ENCODE peak calls at places on chromosomes 13 and 19, in six cellular contexts. B is HEK293T, X is HepG2, I is WTC11, M is K562, G is HCT116. K is an unnamed sample.

GRCh38 chr19:16895467-16896097 is 6.8 kb downstream of the F2RL3 start:
- DNase-seq in B (no peak), G (no peak), I (peak), M (no peak), X (no peak), K (no peak)

GRCh38 chr19:14073232-14073924 is 792 bp downstream of the MISP3 start:
- DNase-seq in G (no peak), X (no peak), I (peak), B (peak), M (peak), K (no peak)

GRCh38 chr19:662207-662961 is 630 bp downstream of the RNF126 start:
- DNase-seq in X (peak), G (no peak), B (peak), M (peak), I (peak), K (no peak)

GRCh38 chr13:33676700-33677048 is 141.3 kb upstream of the RFC3 start:
- DNase-seq in X (peak), M (no peak), I (no peak), G (no peak), B (peak), K (no peak)

GRCh38 chr19:41330946-41331678 is 21.1 kb downstream of the CCDC97 start:
- DNase-seq in X (no peak), B (no peak), I (peak), M (no peak), G (no peak), K (no peak)

GRCh38 chr19:748274-748598 is 2.7 kb upstream of the MISP start:
- DNase-seq in I (no peak), X (no peak), B (no peak), M (peak), G (no peak), K (no peak)

GRCh38 chr13:97710797-97711196 is 242.7 kb upstream of the IPO5 start:
- DNase-seq in M (no peak), I (no peak), X (no peak), G (no peak), B (no peak), K (no peak)

GRCh38 chr13:29170451-29171082 is 350.4 kb downstream of the MTUS2 start:
- DNase-seq in G (no peak), X (no peak), B (no peak), M (no peak), I (no peak), K (no peak)

GRCh38 chr19:728011-728410 is 19.3 kb downstream of the PALM start:
- DNase-seq in I (no peak), M (no peak), G (no peak), X (no peak), B (no peak), K (no peak)

GRCh38 chr13:41111454-41111853 is 21.1 kb downstream of the KBTBD6 start:
- DNase-seq in X (no peak), I (no peak), M (no peak), G (no peak), B (no peak), K (no peak)
- TF ChIP-seq SP1 in X (no peak), I (no peak), M (no peak), G (no peak), B (no peak), K (no peak)

GRCh38 chr13:90645582-90645981 is 701.9 kb upstream of the MIR17HG start:
- DNase-seq in M (no peak), I (no peak), B (no peak), G (no peak), X (no peak), K (no peak)
- TF ChIP-seq SP1 in M (no peak), I (no peak), B (no peak), G (no peak), X (no peak), K (no peak)

GRCh38 chr19:45403781-45404556 is 900 bp downstream of the PPP1R13L start:
- DNase-seq in B (peak), I (peak), X (peak), M (peak), G (no peak), K (peak)
- TF ChIP-seq SP1 in B (no peak), I (no peak), X (no peak), M (no peak), G (peak), K (peak)

DNA sequence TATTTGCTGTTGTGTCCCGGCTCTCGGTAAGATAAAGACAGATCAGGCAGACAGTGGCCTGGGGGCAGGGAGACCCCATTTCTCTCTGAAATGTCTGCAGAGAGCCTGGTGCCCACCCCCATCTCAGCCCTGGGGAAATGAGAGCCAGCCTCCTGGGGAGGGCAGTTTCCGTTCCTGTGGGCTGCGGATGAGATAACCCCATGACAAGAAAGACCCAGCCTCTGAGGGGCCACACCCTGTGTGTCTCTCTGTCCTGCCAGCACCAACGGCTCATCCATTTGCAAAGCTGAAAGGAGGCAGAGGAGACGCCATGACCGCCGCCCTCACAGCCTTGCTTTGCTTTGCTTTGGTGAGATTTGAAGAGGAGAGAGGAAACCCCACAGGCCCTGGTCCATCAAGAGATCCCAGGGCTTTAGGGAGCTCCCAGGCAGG is 28.1 kb upstream of the KIR3DL3 start:
- DNase-seq in M (peak), X (no peak), I (no peak), G (no peak), B (no peak), K (no peak)
- TF ChIP-seq SP1 in M (no peak), X (no peak), I (no peak), G (no peak), B (no peak), K (no peak)

GRCh38 chr13:74409551-74409950 is 275.3 kb upstream of the KLF12 start:
- DNase-seq in M (no peak), X (no peak), G (no peak), I (no peak), B (no peak), K (no peak)

GRCh38 chr13:74406439-74406838 is 272.2 kb upstream of the KLF12 start:
- DNase-seq in G (no peak), X (no peak), M (no peak), B (no peak), I (no peak), K (no peak)
- TF ChIP-seq SP1 in G (no peak), X (no peak), M (no peak), B (no peak), I (no peak), K (no peak)